ENCODE peak calls at places on chromosomes 12 and 14, in four cellular contexts. One of them, this sample, is unnamed. For H3K9me1 and H3K4me1, the result is how much of the 10 kb centered on the place peaks cover.

GRCh38 chr14:74251546-74252030 is 12.3 kb downstream of the VSX2 start:
- DNase-seq in IMR-90: peak
- DNase-seq in K562: peak
- DNase-seq in keratinocyte: peak
- DNase-seq in this sample: peak

GRCh38 chr14:55936691-55937090 is 181.5 kb upstream of the PELI2 start:
- DNase-seq in IMR-90: no peak
- DNase-seq in K562: no peak
- DNase-seq in keratinocyte: no peak
- DNase-seq in this sample: no peak

GRCh38 chr12:2783936-2784600 is 10.7 kb upstream of the FKBP4 start:
- DNase-seq in IMR-90: peak
- DNase-seq in keratinocyte: no peak
- DNase-seq in K562: peak
- DNase-seq in this sample: peak

GRCh38 chr12:72098622-72099021 is 160.0 kb downstream of the TPH2 start:
- DNase-seq in K562: no peak
- DNase-seq in keratinocyte: no peak
- DNase-seq in IMR-90: peak
- DNase-seq in this sample: no peak

GRCh38 chr12:122437656-122438121 is 15.2 kb upstream of the CLIP1 start:
- DNase-seq in K562: no peak
- DNase-seq in IMR-90: peak
- DNase-seq in keratinocyte: no peak
- DNase-seq in this sample: no peak

GRCh38 chr14:88748288-88748687 is 44.5 kb downstream of the EML5 start:
- DNase-seq in K562: no peak
- DNase-seq in IMR-90: peak
- DNase-seq in keratinocyte: no peak
- DNase-seq in this sample: no peak

GRCh38 chr14:65184032-65184764 is 81.9 kb upstream of the MAX start:
- DNase-seq in IMR-90: peak
- DNase-seq in K562: no peak
- DNase-seq in keratinocyte: no peak
- DNase-seq in this sample: no peak

GRCh38 chr12:69583203-69583602 is 2.1 kb upstream of the CCT2 start:
- DNase-seq in IMR-90: no peak
- DNase-seq in keratinocyte: no peak
- DNase-seq in K562: peak
- DNase-seq in this sample: no peak

GRCh38 chr12:30706476-30706875 is 10.8 kb upstream of the IPO8 start:
- DNase-seq in IMR-90: no peak
- DNase-seq in keratinocyte: no peak
- DNase-seq in K562: no peak
- DNase-seq in this sample: peak

GRCh38 chr12:65509953-65510352 is 231.5 kb downstream of the MSRB3 start:
- DNase-seq in K562: no peak
- DNase-seq in keratinocyte: no peak
- DNase-seq in IMR-90: no peak
- DNase-seq in this sample: no peak

GRCh38 chr12:65508281-65509035 is 230.0 kb downstream of the MSRB3 start:
- DNase-seq in IMR-90: no peak
- DNase-seq in K562: no peak
- DNase-seq in keratinocyte: no peak
- DNase-seq in this sample: no peak

GRCh38 chr12:65510584-65511050 is 232.1 kb downstream of the MSRB3 start:
- DNase-seq in keratinocyte: no peak
- DNase-seq in IMR-90: no peak
- DNase-seq in K562: no peak
- DNase-seq in this sample: peak

GRCh38 chr12:65511927-65512326 is 233.4 kb downstream of the MSRB3 start:
- DNase-seq in keratinocyte: no peak
- DNase-seq in IMR-90: no peak
- DNase-seq in K562: no peak
- DNase-seq in this sample: no peak

DNA sequence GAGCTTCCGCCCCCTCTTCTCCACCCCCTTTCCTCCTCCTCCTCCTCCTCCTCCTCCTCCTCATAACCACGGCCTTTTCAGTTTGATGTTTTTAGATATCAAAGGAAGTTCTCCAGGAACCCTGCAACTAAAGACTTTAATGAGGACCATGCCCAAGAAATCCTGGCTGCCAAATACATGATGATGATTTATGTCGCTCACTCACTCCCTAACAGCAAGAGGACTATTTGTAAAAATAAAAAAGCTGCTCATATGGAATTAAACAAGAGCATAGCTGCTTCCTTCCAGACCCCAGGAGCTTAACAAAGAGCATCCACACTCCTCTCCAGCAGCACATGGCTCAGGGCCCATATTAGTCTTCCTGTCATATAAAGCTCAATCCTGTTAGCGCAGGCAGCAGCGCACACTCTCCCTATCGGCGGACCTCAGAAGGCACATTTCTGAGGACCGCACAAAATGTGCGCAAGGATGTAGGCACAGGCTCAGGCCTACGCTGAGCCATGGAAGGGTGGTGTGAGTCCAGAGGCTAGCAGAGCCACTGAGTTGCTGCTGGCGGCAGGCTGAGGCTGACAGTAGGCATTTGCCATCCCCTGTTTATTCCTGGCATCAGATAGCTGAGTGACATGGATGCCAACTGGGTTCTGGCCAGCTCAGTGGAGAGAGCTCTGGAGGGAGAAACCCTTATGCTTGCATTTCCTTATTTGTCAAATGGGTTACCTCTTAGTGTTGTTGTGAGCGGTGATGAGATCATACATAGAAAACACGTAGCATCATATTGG is 232.8 kb downstream of the MSRB3 start:
- DNase-seq in K562: no peak
- DNase-seq in keratinocyte: no peak
- DNase-seq in IMR-90: no peak
- DNase-seq in this sample: peak
- H3K4me2 ChIP-seq in K562: no peak
- H3K4me2 ChIP-seq in keratinocyte: no peak
- H3K4me2 ChIP-seq in IMR-90: no peak
- H3K4me2 ChIP-seq in this sample: no peak

DNA sequence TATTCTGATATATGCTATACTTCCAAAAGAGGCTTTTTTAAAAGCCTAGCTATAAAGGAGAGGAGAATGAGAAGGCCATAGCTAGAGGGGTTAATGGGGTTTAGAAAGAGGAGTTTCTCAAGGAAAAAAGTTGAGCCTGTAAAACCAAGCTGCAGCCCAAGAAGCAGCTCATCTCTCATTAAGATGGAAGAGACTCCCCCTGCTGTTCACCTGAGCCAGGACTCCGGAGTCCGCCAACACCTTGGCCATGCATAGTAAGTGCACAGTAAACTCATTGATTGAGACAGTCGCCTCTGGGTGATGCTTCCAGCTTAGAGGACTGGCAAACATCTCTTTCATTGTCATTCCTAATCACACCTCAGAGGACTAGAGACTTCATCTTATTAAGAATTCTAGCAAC is 46.2 kb downstream of the ANO2 start:
- DNase-seq in K562: no peak
- DNase-seq in keratinocyte: no peak
- DNase-seq in IMR-90: no peak
- DNase-seq in this sample: no peak
- H3K9me1 ChIP-seq in K562: under half
- H3K9me1 ChIP-seq in keratinocyte: under half
- H3K9me1 ChIP-seq in IMR-90: under half
- H3K9me1 ChIP-seq in this sample: under half

DNA sequence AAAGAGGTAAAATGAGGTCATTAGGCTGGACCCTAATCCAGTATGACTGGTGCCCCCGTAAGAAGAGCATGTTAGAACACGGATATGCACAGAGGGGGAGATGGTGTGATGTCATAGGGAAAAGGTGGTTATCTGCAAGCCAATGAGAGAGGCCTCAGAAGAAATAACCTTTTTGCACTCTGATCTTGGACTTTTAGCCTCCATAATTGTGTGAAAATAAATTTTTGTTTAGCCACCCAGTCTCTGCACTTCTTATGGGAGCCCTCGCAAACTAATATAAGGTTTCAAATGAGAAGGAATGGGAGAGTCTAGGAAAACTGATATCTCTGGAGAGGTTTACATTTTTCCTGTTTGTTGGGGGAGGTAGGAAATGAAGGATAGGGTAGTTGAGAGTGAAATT is 43.2 kb upstream of the PKP2 start:
- DNase-seq in keratinocyte: no peak
- DNase-seq in K562: no peak
- DNase-seq in IMR-90: no peak
- DNase-seq in this sample: no peak
- H3K4me1 ChIP-seq in keratinocyte: under half
- H3K4me1 ChIP-seq in K562: under half
- H3K4me1 ChIP-seq in IMR-90: under half
- H3K4me1 ChIP-seq in this sample: under half

GRCh38 chr12:9856154-9856553 is 13.0 kb downstream of the CLEC2B start:
- DNase-seq in IMR-90: no peak
- DNase-seq in K562: no peak
- DNase-seq in keratinocyte: no peak
- DNase-seq in this sample: no peak
- H3K4me2 ChIP-seq in IMR-90: no peak
- H3K4me2 ChIP-seq in K562: no peak
- H3K4me2 ChIP-seq in keratinocyte: no peak
- H3K4me2 ChIP-seq in this sample: no peak